ENCODE peak calls at places on chromosomes 6 and 20, in four cellular contexts. R is SW 1271, Q is NCI-H82, H is ELF-1. K is an unnamed sample.

GRCh38 chr20:46142124-46142523 is 24.0 kb downstream of the CD40 start:
- DNase-seq in H (no peak), R (no peak), Q (peak), K (no peak)

GRCh38 chr20:20752712-20753111 is 40.3 kb upstream of the RALGAPA2 start:
- DNase-seq in H (no peak), R (no peak), Q (no peak), K (no peak)

GRCh38 chr20:63554361-63555278 is 661 bp downstream of the FNDC11 start:
- DNase-seq in R (no peak), Q (no peak), H (no peak), K (no peak)

GRCh38 chr6:31332637-31333602 is 24.1 kb downstream of the HLA-B start:
- DNase-seq in Q (no peak), R (no peak), H (no peak), K (no peak)

GRCh38 chr6:37882292-37882691 is 62.8 kb downstream of the ZFAND3 start:
- DNase-seq in Q (no peak), R (no peak), H (no peak), K (no peak)

GRCh38 chr20:10306440-10307358 is 88.1 kb downstream of the SNAP25 start:
- DNase-seq in R (peak), Q (no peak), H (no peak), K (no peak)

GRCh38 chr20:25020345-25020744 is 27.8 kb upstream of the APMAP start:
- DNase-seq in R (no peak), H (no peak), Q (no peak), K (no peak)

GRCh38 chr6:131764350-131764749 is 43.5 kb upstream of the ENPP1 start:
- DNase-seq in R (no peak), Q (no peak), H (no peak), K (no peak)

GRCh38 chr20:47389867-47390347 is 33.4 kb upstream of the ZMYND8 start:
- DNase-seq in H (peak), Q (no peak), R (peak), K (no peak)

GRCh38 chr6:116004841-116005507 is 55.7 kb downstream of the FRK start:
- DNase-seq in Q (no peak), H (no peak), R (no peak), K (no peak)

GRCh38 chr6:88380618-88381288 is 214.6 kb upstream of the CNR1 start:
- DNase-seq in R (no peak), H (no peak), Q (peak), K (no peak)

GRCh38 chr6:169961772-169962561 is 210.5 kb downstream of the ERMARD start:
- DNase-seq in Q (no peak), R (no peak), H (peak), K (no peak)

GRCh38 chr20:19274412-19275015 is 62.1 kb downstream of the SLC24A3 start:
- DNase-seq in H (no peak), R (no peak), Q (no peak), K (no peak)

K was measured in NCI-H1417 treated with DMSO at 0.1 percent for 48 hours.